ENCODE peak calls at places on chromosomes 12 and 14, in nine cellular contexts. R is thoracic aorta, C is mesendoderm, U is ovary, L is heart left ventricle, E is PC-9, V is H1, W is body of pancreas, Z is pancreas. P is an unnamed sample.

GRCh38 chr12:95059984-95060383 is 13.4 kb downstream of the NR2C1 start:
- DNase-seq in Z (no peak), U (no peak), C (no peak), V (no peak), E (no peak), R (no peak), L (no peak), W (no peak), P (no peak)

GRCh38 chr12:101929365-101930041 is 52.1 kb downstream of the DRAM1 start:
- DNase-seq in W (no peak), R (no peak), U (no peak), C (no peak), Z (no peak), E (no peak), V (no peak), L (no peak), P (no peak)

GRCh38 chr12:111412007-111412829 is 6.5 kb downstream of the SH2B3 start:
- DNase-seq in E (no peak), W (no peak), V (no peak), R (no peak), Z (no peak), L (peak; percentile 73), U (no peak), C (peak; percentile 83), P (no peak)

GRCh38 chr12:69898236-69898635 is 73.2 kb downstream of the MYRFL start:
- DNase-seq in E (no peak), C (no peak), R (no peak), L (no peak), V (no peak), U (no peak), W (no peak), Z (no peak), P (no peak)

GRCh38 chr12:12398026-12398859 is 41.4 kb downstream of the BORCS5 start:
- DNase-seq in W (peak; percentile 75), E (peak; percentile 90), V (no peak), Z (peak; percentile 53), U (peak; percentile 73), C (no peak), R (peak; percentile 39), L (peak; percentile 68), P (peak; percentile 83)

GRCh38 chr14:77421241-77421640 is 2.1 kb downstream of the NOXRED1 start:
- DNase-seq in V (no peak), C (no peak), W (no peak), U (no peak), L (no peak), E (peak; percentile 45), R (no peak), Z (no peak), P (no peak)

GRCh38 chr12:52178984-52179383 is 12.8 kb downstream of the KRT80 start:
- DNase-seq in Z (no peak), U (no peak), E (no peak), R (no peak), C (no peak), W (no peak), L (no peak), V (no peak), P (no peak)

GRCh38 chr12:12877789-12878455 is 13.4 kb upstream of the GPRC5A start:
- DNase-seq in Z (no peak), E (no peak), U (no peak), V (no peak), L (no peak), C (no peak), R (no peak), W (no peak), P (no peak)

GRCh38 chr12:124469193-124469888 is 98.1 kb downstream of the NCOR2 start:
- DNase-seq in U (peak; percentile 30), C (peak; percentile 60), Z (no peak), R (no peak), E (no peak), V (peak; percentile 46), L (peak; percentile 13), W (no peak), P (no peak)

GRCh38 chr14:90985601-90986242 is 74.7 kb downstream of the RPS6KA5 start:
- DNase-seq in Z (no peak), C (no peak), L (no peak), V (no peak), R (no peak), W (no peak), U (no peak), E (no peak), P (no peak)

GRCh38 chr12:76789335-76790050 is 25.6 kb downstream of the ZDHHC17 start:
- DNase-seq in E (no peak), U (no peak), L (no peak), V (no peak), Z (no peak), W (no peak), R (no peak), C (no peak), P (no peak)
- H3K4me1 ChIP-seq in E (no peaks in the 10 kb centered on the region), U (peaks cover 4% of the 10 kb centered on the region), L (peaks cover 18% of the 10 kb centered on the region), V (no peaks in the 10 kb centered on the region), Z (peaks cover 11% of the 10 kb centered on the region), W (peaks cover 31% of the 10 kb centered on the region), R (peaks cover 2% of the 10 kb centered on the region), C (no peaks in the 10 kb centered on the region), P (peaks cover 45% of the 10 kb centered on the region)

DNA sequence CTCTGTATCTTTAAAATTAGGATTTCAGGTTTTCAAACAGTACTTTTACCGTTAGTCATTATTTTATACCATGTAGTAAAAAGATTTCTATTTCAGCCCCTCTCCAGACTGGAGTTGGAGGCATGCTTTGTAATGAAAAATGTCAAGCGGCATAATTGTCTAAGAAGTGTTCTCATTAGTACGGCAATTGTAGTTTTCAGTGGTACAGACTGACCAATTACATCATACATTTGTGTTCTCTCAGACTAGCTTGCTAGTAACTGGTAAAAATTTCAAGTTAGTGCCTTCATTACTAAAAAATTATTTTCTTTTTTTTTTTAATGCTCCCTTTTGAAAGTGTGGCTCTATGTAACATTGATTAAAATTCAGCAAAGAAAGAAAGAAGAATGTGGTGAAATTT is 4.5 kb downstream of the USP30 start:
- DNase-seq in W (no peak), R (no peak), E (no peak), Z (no peak), C (no peak), U (no peak), L (no peak), V (no peak), P (no peak)
- H3K27ac ChIP-seq in W (no peak overlapping the region), R (no peak overlapping the region), E (no peak overlapping the region), Z (no peak overlapping the region), C (no peak overlapping the region), U (no peak overlapping the region), L (no peak overlapping the region), V (no peak overlapping the region), P (no peak overlapping the region)

DNA sequence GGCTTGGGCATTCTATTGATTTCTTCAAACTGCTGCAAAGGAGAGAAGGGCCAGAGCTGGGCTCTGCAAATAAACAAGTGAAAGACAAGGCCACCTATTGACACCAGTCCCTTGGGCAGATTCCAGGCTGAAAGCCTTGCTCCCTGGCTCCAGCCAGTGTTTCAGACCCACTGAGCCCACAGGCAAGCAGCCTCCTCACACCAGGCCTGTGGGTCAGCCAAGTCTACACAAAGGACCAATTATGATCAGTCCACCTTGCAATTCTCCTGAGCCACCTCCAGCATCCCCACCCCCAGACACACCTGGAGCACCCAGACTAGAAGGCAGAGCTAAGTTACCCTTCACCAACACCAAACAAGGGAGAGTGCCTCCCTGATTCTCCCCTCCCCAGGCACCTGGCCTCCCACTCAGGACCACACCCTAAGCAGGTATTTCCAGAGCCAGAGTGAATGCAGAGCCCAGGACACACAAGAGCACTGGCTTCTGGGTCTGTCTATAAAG is 13.8 kb downstream of the ACTN1 start:
- DNase-seq in U (no peak), L (peak; percentile 10), Z (no peak), V (no peak), R (no peak), W (peak; percentile 56), E (peak; percentile 50), C (no peak), P (no peak)
- H3K4me1 ChIP-seq in U (peaks cover 49% of the 10 kb centered on the region), L (peaks cover 67% of the 10 kb centered on the region), Z (peaks cover 23% of the 10 kb centered on the region), V (peaks cover 9% of the 10 kb centered on the region), R (peaks cover 67% of the 10 kb centered on the region), W (peaks cover 79% of the 10 kb centered on the region), E (peaks cover 43% of the 10 kb centered on the region), C (peaks cover 9% of the 10 kb centered on the region), P (peaks cover 91% of the 10 kb centered on the region)

GRCh38 chr12:120240495-120240833 is 25.1 kb downstream of the PXN start:
- DNase-seq in Z (no peak), R (no peak), U (no peak), E (no peak), L (no peak), V (no peak), W (no peak), C (no peak), P (no peak)

GRCh38 chr12:120242275-120242799 is 23.2 kb downstream of the PXN start:
- DNase-seq in C (no peak), V (no peak), W (no peak), Z (no peak), L (no peak), E (no peak), U (no peak), R (no peak), P (no peak)

GRCh38 chr12:120239776-120240494 is 25.6 kb downstream of the PXN start:
- DNase-seq in E (no peak), C (no peak), L (no peak), Z (no peak), U (no peak), R (no peak), W (no peak), V (no peak), P (no peak)

GRCh38 chr12:120242971-120243699 is 22.4 kb downstream of the PXN start:
- DNase-seq in U (no peak), L (no peak), Z (no peak), W (no peak), E (no peak), R (no peak), C (no peak), V (no peak), P (no peak)

DNA sequence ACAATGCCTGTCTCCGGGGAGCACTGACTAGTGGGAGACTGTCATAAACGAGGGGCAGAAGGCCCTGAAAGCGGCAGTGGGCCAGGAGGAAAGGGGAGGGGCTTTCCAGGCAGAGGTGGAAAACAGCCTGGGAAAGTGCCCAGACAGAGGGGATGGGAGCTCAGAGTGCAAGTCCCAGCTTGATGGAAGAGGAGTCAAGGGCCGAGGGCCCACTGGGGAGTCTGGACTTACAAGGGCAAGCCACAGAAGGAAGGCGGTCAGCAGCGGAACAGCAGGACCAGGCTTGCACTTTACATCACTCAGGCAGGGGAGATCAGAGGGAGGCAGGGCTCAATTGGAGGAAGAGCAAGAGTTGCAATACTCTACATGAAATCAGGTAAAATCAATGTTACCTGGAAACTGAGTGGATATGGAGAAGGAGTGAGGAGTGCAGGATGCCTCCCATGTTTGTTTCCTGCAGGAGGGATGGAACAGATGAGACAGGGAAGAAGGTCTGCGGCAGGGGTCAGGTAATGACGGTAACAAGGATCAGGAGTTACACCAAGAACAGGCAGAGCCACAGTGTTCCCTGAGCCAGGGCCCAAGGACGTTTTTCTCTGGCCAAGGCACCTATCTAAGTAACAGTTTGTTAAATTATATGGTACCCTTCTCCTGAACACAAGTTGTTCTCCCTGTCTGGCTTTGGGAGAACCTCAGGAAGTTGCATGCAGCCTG is 23.8 kb downstream of the PXN start:
- DNase-seq in E (no peak), L (no peak), R (no peak), Z (no peak), C (no peak), W (no peak), V (no peak), U (no peak), P (no peak)
- H3K27ac ChIP-seq in E (no peak overlapping the region), L (peak overlapping the region; percentile 63), R (no peak overlapping the region), Z (no peak overlapping the region), C (no peak overlapping the region), W (peak overlapping the region; percentile 20), V (no peak overlapping the region), U (no peak overlapping the region), P (no peak overlapping the region)